ENCODE peak calls at places on chromosomes 7 and 10, in eight cellular contexts. S is right lobe of liver; U is CD8-positive, alpha-beta T cell; X is vagina; Y is sigmoid colon; C is fibroblast of lung; N is hepatocyte; W is kidney epithelial cell. M is an unnamed sample. For H3K27me3, the result is how much of the 10 kb centered on the place peaks cover.

GRCh38 chr10:93259126-93259525 is 185.4 kb downstream of the CYP26A1 start:
- DNase-seq in W (no peak), Y (no peak), U (no peak), N (no peak), C (no peak), S (no peak), X (no peak), M (no peak)

GRCh38 chr10:63716174-63716573 is 195.0 kb downstream of the REEP3 start:
- DNase-seq in S (no peak), C (no peak), N (no peak), U (no peak), X (no peak), Y (no peak), W (no peak), M (no peak)

GRCh38 chr7:66557214-66558200 is 71.2 kb upstream of the KCTD7 start:
- DNase-seq in U (peak), C (peak), W (no peak), X (no peak), Y (peak), S (peak), N (peak), M (peak)

GRCh38 chr7:22441157-22441556 is 58.8 kb downstream of the STEAP1B start:
- DNase-seq in W (no peak), C (no peak), Y (no peak), X (no peak), S (no peak), N (no peak), U (no peak), M (no peak)

GRCh38 chr7:126483972-126484371 is 768.8 kb downstream of the GRM8 start:
- DNase-seq in S (no peak), W (no peak), C (no peak), U (no peak), N (no peak), X (no peak), Y (no peak), M (no peak)

GRCh38 chr7:16669581-16669980 is 23.6 kb downstream of the BZW2 start:
- DNase-seq in X (no peak), C (peak), Y (no peak), U (no peak), S (no peak), W (no peak), N (no peak), M (no peak)

GRCh38 chr7:24812313-24812945 is 55.2 kb upstream of the GSDME start:
- DNase-seq in C (no peak), S (peak), U (peak), Y (no peak), X (no peak), W (no peak), N (peak), M (no peak)

GRCh38 chr10:30917790-30918189 is 113.9 kb downstream of the ZNF438 start:
- DNase-seq in X (no peak), W (no peak), C (no peak), N (no peak), U (no peak), S (no peak), Y (no peak), M (no peak)

GRCh38 chr7:20199015-20199737 is 18.0 kb downstream of the MACC1 start:
- DNase-seq in X (no peak), N (peak), U (no peak), S (no peak), Y (no peak), W (peak), C (peak), M (no peak)

GRCh38 chr7:117143580-117143979 is 179.3 kb downstream of the WNT2 start:
- DNase-seq in S (no peak), N (no peak), U (no peak), X (no peak), Y (no peak), C (peak), W (no peak), M (no peak)

GRCh38 chr7:127983804-127984332 is 47.4 kb downstream of the LRRC4 start:
- DNase-seq in S (no peak), W (no peak), Y (no peak), X (no peak), C (peak), N (peak), U (no peak), M (no peak)

GRCh38 chr7:136687693-136688322 is 180.6 kb upstream of the CHRM2 start:
- DNase-seq in U (no peak), N (peak), X (no peak), C (peak), W (no peak), S (no peak), Y (no peak), M (no peak)

GRCh38 chr10:5557040-5557721 is 32.4 kb downstream of the CALML3 start:
- DNase-seq in N (no peak), W (no peak), C (no peak), Y (peak), X (no peak), U (no peak), S (peak), M (no peak)

GRCh38 chr7:38699481-38699880 is 68.3 kb upstream of the AMPH start:
- DNase-seq in U (no peak), N (no peak), C (peak), Y (no peak), W (no peak), S (no peak), X (no peak), M (no peak)

GRCh38 chr7:74476546-74477095 is 22.9 kb downstream of the GTF2IRD1 start:
- DNase-seq in W (no peak), S (peak), N (no peak), X (no peak), Y (no peak), U (no peak), C (no peak), M (no peak)

GRCh38 chr7:90678986-90679385 is 82.9 kb downstream of the CDK14 start:
- DNase-seq in C (no peak), S (no peak), N (no peak), X (no peak), Y (no peak), W (no peak), U (no peak), M (no peak)

GRCh38 chr10:97770265-97770664 is 1.5 kb downstream of the SFRP5 start:
- DNase-seq in S (no peak), N (no peak), C (no peak), W (no peak), Y (no peak), X (no peak), U (no peak), M (no peak)

GRCh38 chr7:1804310-1804709 is 134.2 kb downstream of the ELFN1 start:
- DNase-seq in S (peak), C (no peak), Y (peak), U (no peak), X (no peak), W (no peak), N (no peak), M (no peak)

GRCh38 chr7:105336009-105336408 is 52.7 kb downstream of the SRPK2 start:
- DNase-seq in Y (no peak), S (no peak), C (no peak), U (no peak), W (no peak), N (no peak), X (no peak), M (no peak)

GRCh38 chr10:93903051-93903450 is 9.3 kb downstream of the SLC35G1 start:
- DNase-seq in W (no peak), C (peak), Y (no peak), N (no peak), X (no peak), U (no peak), S (no peak), M (no peak)

GRCh38 chr10:112227331-112227961 is 43.9 kb upstream of the GPAM start:
- DNase-seq in U (no peak), Y (no peak), C (peak), N (peak), W (no peak), S (peak), X (no peak), M (no peak)

GRCh38 chr10:80070068-80070467 is 8.4 kb upstream of the TMEM254 start:
- DNase-seq in X (no peak), S (no peak), U (no peak), N (no peak), W (no peak), C (no peak), Y (no peak), M (no peak)

GRCh38 chr7:123735539-123735938 is 13.3 kb downstream of the WASL start:
- DNase-seq in C (no peak), N (no peak), X (no peak), U (no peak), S (no peak), W (no peak), Y (no peak), M (no peak)

GRCh38 chr7:99102809-99103690 is 40.9 kb downstream of the SMURF1 start:
- DNase-seq in X (no peak), Y (no peak), U (no peak), W (no peak), S (no peak), N (no peak), C (peak), M (no peak)

GRCh38 chr7:105713488-105714465 is 132.5 kb upstream of the EFCAB10 start:
- DNase-seq in X (no peak), W (no peak), C (no peak), U (no peak), Y (no peak), N (no peak), S (no peak), M (no peak)

GRCh38 chr10:103193820-103194529 is 903 bp upstream of the NT5C2 start:
- DNase-seq in C (peak), W (no peak), U (no peak), Y (no peak), N (no peak), X (no peak), S (no peak), M (no peak)

GRCh38 chr7:17965600-17965999 is 25.3 kb upstream of the SNX13 start:
- DNase-seq in Y (no peak), S (no peak), W (no peak), N (no peak), C (peak), U (no peak), X (no peak), M (no peak)

GRCh38 chr10:116817780-116818343 is 31.4 kb upstream of the ENO4 start:
- DNase-seq in U (no peak), N (no peak), S (no peak), W (no peak), X (no peak), C (no peak), Y (no peak), M (no peak)

GRCh38 chr10:116817178-116817577 is 32.1 kb upstream of the ENO4 start:
- DNase-seq in C (no peak), N (no peak), S (no peak), X (peak), U (no peak), W (no peak), Y (no peak), M (no peak)

GRCh38 chr10:116825901-116826300 is 23.4 kb upstream of the ENO4 start:
- DNase-seq in C (no peak), N (no peak), W (no peak), S (no peak), Y (no peak), X (peak), U (no peak), M (no peak)

GRCh38 chr10:116815641-116816415 is 33.5 kb upstream of the ENO4 start:
- DNase-seq in U (no peak), W (peak), S (no peak), Y (no peak), N (no peak), C (peak), X (no peak), M (no peak)

GRCh38 chr10:116819999-116820677 is 29.2 kb upstream of the ENO4 start:
- DNase-seq in Y (no peak), W (no peak), U (no peak), S (no peak), N (no peak), X (peak), C (no peak), M (no peak)
- H3K27me3 ChIP-seq in Y (under half), W (under half), U (under half), S (under half), N (under half), X (under half), C (under half), M (under half)

DNA sequence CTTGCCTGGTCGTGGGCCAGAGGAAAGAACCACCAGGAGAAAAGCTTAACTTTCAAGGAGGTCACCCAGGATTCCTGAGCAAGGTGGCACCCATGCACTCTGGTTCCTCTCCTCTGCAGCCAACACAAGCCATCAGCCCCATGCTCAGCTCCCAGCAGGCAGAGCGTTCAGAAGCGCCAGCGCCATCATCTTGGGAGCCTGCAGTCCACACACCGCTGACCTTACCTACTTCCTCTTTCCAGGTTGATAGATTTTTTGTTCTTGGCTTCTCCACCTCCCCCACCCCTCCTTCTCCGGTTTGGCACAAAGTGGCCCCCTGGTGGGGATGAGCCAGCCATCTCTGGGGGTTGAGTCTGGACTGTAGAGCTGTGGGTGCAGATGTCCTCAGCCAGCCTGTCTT is 1.7 kb upstream of the WDR86 start:
- DNase-seq in Y (no peak), U (no peak), C (no peak), W (no peak), S (no peak), N (no peak), X (no peak), M (no peak)
- H3K27me3 ChIP-seq in Y (under half), U (under half), C (under half), W (half or more), S (under half), N (under half), X (under half), M (half or more)

GRCh38 chr7:97015787-97016391 is 8.7 kb downstream of the DLX5 start:
- DNase-seq in X (peak), U (no peak), N (no peak), S (no peak), W (no peak), Y (no peak), C (no peak), M (no peak)
- H3K27me3 ChIP-seq in X (under half), U (under half), N (half or more), S (under half), W (half or more), Y (half or more), C (half or more), M (half or more)

GRCh38 chr10:132893090-132893489 is 49.3 kb downstream of the CFAP46 start:
- DNase-seq in S (peak), X (no peak), C (no peak), N (no peak), U (no peak), W (no peak), Y (peak), M (no peak)
- H3K27me3 ChIP-seq in S (under half), X (under half), C (under half), N (under half), U (under half), W (under half), Y (under half), M (under half)

GRCh38 chr7:25861704-25862253 is 290.2 kb upstream of the NFE2L3 start:
- DNase-seq in S (no peak), N (no peak), X (no peak), C (no peak), W (no peak), U (no peak), Y (no peak), M (no peak)
- H3K27me3 ChIP-seq in S (half or more), N (under half), X (under half), C (under half), W (under half), U (half or more), Y (under half), M (under half)

M was measured in gastrocnemius medialis.